ENCODE peak calls at places on chromosomes 16 and 17, in six cellular contexts. G, P, N, E, U and D are unnamed samples.

GRCh38 chr16:21684199-21684598 is 20.4 kb downstream of the OTOA start:
- DNase-seq in P (no peak), N (no peak), G (no peak), E (no peak), U (no peak), D (peak)

GRCh38 chr17:83154311-83155127 is 75.1 kb downstream of the METRNL start:
- DNase-seq in G (no peak), U (no peak), P (no peak), N (no peak), E (no peak), D (no peak)

GRCh38 chr17:19482571-19482970 is 51.1 kb upstream of the SLC47A1 start:
- DNase-seq in N (no peak), U (no peak), G (peak), P (no peak), E (no peak), D (no peak)

GRCh38 chr17:42827472-42827871 is 3.4 kb upstream of the BECN1 start:
- DNase-seq in P (no peak), G (no peak), N (no peak), U (no peak), E (no peak), D (no peak)

GRCh38 chr17:32191306-32191705 is 49.0 kb downstream of the RHOT1 start:
- DNase-seq in U (no peak), G (peak), P (no peak), N (no peak), E (no peak), D (no peak)

GRCh38 chr17:63694229-63694973 is 5.5 kb downstream of the LIMD2 start:
- DNase-seq in N (no peak), E (no peak), U (no peak), P (no peak), G (no peak), D (no peak)

GRCh38 chr16:75491876-75492275 is 3.4 kb downstream of the CHST6 start:
- DNase-seq in G (no peak), P (peak), E (no peak), N (no peak), U (no peak), D (no peak)

GRCh38 chr17:40448639-40449261 is 5.5 kb downstream of the IGFBP4 start:
- DNase-seq in E (peak), N (no peak), U (peak), G (no peak), P (no peak), D (no peak)

GRCh38 chr16:67169011-67169451 is 1.3 kb upstream of the NOL3 start:
- DNase-seq in E (peak), N (no peak), U (no peak), P (no peak), G (no peak), D (no peak)

GRCh38 chr16:67284699-67285646 is 5.6 kb downstream of the PLEKHG4 start:
- DNase-seq in U (peak), N (no peak), E (no peak), P (no peak), G (no peak), D (no peak)

GRCh38 chr17:41907633-41908539 is 10.9 kb downstream of the ACLY start:
- DNase-seq in U (no peak), G (peak), N (no peak), P (no peak), E (no peak), D (no peak)

GRCh38 chr17:59829217-59830006 is 63.3 kb downstream of the TUBD1 start:
- DNase-seq in N (peak), E (no peak), P (no peak), U (no peak), G (peak), D (no peak)

GRCh38 chr16:88461291-88462269 is 8.5 kb downstream of the ZFPM1 start:
- DNase-seq in N (no peak), G (no peak), U (peak), E (no peak), P (no peak), D (no peak)

GRCh38 chr17:70365098-70365583 is 195.8 kb downstream of the KCNJ2 start:
- DNase-seq in P (no peak), G (peak), N (no peak), U (no peak), E (no peak), D (no peak)

GRCh38 chr16:13193721-13194120 is 292.3 kb downstream of the SHISA9 start:
- DNase-seq in U (no peak), P (no peak), G (no peak), N (no peak), E (no peak), D (no peak)

GRCh38 chr17:42274812-42275526 is 1.2 kb downstream of the STAT5B start:
- DNase-seq in G (no peak), U (no peak), E (no peak), N (no peak), P (no peak), D (no peak)

GRCh38 chr16:2163211-2163881 is 7.8 kb downstream of the TRAF7 start:
- DNase-seq in P (no peak), G (no peak), U (peak), N (no peak), E (no peak), D (no peak)

GRCh38 chr17:78664476-78665384 is 87.5 kb upstream of the DNAH17 start:
- DNase-seq in U (no peak), E (no peak), G (no peak), P (no peak), N (no peak), D (no peak)

GRCh38 chr17:40027614-40028012 is 12.4 kb downstream of the CSF3 start:
- DNase-seq in U (no peak), E (no peak), P (no peak), G (no peak), N (no peak), D (no peak)

GRCh38 chr16:54648575-54648974 is 282.1 kb upstream of the IRX5 start:
- DNase-seq in P (no peak), G (no peak), U (no peak), E (no peak), N (no peak), D (no peak)

GRCh38 chr17:60158751-60159478 is 9.1 kb downstream of the CA4 start:
- DNase-seq in U (no peak), G (no peak), N (no peak), E (no peak), P (no peak), D (no peak)

GRCh38 chr17:30805944-30806456 is 18.5 kb downstream of the CRLF3 start:
- DNase-seq in U (no peak), G (no peak), P (no peak), N (no peak), E (no peak), D (no peak)
- TF ChIP-seq CTCF in U (no peak), G (peak), P (no peak), N (no peak), E (no peak), D (peak)

GRCh38 chr16:49281843-49282642 is 405 bp upstream of the CBLN1 start:
- DNase-seq in N (no peak), P (peak), G (peak), U (peak), E (peak), D (no peak)
- TF ChIP-seq CTCF in N (no peak), P (no peak), G (no peak), U (no peak), E (no peak), D (no peak)

DNA sequence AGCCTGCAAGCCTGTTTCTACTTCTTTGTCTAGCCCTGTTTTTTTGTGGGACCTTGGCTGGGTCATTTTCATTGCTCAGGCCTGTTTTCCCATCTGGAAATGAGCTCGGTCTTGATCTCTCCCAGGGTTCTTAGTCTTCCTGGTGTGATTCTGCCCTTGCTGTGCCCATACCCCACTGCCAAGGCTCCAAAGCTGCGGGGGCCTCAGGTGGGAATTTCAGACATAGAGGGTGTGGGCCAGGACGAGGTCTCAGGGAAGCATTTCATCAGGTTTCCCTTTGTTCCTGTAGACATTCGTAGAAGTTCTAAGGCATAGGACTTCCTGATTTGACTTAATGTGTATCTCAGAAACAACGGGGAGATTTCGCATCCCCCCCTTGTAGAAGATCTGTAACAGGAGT is 5.8 kb downstream of the MPRIP start:
- DNase-seq in P (no peak), N (no peak), G (no peak), U (peak), E (peak), D (no peak)
- TF ChIP-seq CTCF in P (no peak), N (no peak), G (no peak), U (no peak), E (no peak), D (no peak)

GRCh38 chr17:81806461-81807209 is 2.7 kb downstream of the GCGR start:
- DNase-seq in P (no peak), E (no peak), U (no peak), N (no peak), G (no peak), D (no peak)
- TF ChIP-seq CTCF in P (no peak), E (no peak), U (no peak), N (no peak), G (no peak), D (no peak)

GRCh38 chr17:28718990-28719433 is 773 bp upstream of the RPL23A start:
- DNase-seq in E (no peak), G (no peak), N (no peak), P (no peak), U (no peak), D (no peak)

GRCh38 chr17:28716740-28717577 is 709 bp downstream of the RAB34 start:
- DNase-seq in G (peak), U (no peak), P (peak), E (peak), N (no peak), D (no peak)

GRCh38 chr17:28715217-28715616 is 2.5 kb downstream of the RAB34 start:
- DNase-seq in P (no peak), U (no peak), E (no peak), G (no peak), N (no peak), D (no peak)

GRCh38 chr17:28718317-28718672 is 627 bp upstream of the RAB34 start:
- DNase-seq in P (peak), U (no peak), G (peak), E (no peak), N (no peak), D (no peak)

DNA sequence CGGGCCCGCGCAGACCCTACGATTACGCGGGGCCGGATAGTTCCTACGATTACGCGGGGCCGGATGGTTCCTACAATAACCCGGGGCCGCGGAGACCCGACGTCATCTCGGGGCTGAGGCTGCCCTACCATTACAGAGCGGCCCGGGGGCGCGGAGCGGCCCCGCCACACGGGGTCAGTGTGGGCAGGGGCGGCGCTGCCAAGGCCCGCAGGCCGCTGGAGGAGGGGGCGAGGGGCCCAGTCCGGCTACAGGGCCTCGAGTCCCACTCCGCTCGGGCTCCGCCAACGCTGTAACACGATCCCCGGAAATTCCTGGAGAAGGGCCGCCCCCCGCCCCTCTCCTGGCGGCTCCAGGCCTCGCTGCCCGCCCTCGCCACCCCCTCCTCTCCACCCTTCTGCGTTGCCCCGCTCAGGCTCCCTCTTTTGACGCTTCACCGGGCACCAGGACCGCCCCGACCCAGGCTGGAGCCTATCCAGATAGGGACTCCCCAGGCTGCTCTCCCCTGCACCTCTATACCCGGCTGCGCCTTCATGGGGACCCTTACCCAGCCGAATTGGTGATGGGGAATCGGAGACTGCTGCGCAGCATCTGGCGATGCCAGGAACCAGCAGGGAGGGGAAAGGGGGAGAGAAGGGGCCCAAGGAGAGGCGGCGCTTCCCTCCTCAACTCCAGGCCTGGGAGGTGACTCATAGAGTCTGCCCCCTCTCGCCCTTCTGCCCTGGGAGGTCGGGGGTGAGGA is at the start of gene RAB34:
- DNase-seq in G (peak), N (peak), P (peak), U (peak), E (peak), D (no peak)
- TF ChIP-seq CTCF in G (peak), N (peak), P (no peak), U (no peak), E (peak), D (no peak)

GRCh38 chr16:3690470-3690918 is 26.8 kb downstream of the TRAP1 start:
- DNase-seq in N (peak), G (peak), E (peak), U (peak), P (peak), D (peak)

GRCh38 chr16:3689731-3690130 is 27.6 kb downstream of the TRAP1 start:
- DNase-seq in P (no peak), N (no peak), U (no peak), E (no peak), G (peak), D (no peak)

GRCh38 chr16:3691778-3692177 is 25.5 kb downstream of the TRAP1 start:
- DNase-seq in P (no peak), N (no peak), G (peak), U (no peak), E (no peak), D (no peak)

GRCh38 chr16:3687792-3688191 is 29.5 kb downstream of the TRAP1 start:
- DNase-seq in G (no peak), N (no peak), E (no peak), P (no peak), U (no peak), D (no peak)

DNA sequence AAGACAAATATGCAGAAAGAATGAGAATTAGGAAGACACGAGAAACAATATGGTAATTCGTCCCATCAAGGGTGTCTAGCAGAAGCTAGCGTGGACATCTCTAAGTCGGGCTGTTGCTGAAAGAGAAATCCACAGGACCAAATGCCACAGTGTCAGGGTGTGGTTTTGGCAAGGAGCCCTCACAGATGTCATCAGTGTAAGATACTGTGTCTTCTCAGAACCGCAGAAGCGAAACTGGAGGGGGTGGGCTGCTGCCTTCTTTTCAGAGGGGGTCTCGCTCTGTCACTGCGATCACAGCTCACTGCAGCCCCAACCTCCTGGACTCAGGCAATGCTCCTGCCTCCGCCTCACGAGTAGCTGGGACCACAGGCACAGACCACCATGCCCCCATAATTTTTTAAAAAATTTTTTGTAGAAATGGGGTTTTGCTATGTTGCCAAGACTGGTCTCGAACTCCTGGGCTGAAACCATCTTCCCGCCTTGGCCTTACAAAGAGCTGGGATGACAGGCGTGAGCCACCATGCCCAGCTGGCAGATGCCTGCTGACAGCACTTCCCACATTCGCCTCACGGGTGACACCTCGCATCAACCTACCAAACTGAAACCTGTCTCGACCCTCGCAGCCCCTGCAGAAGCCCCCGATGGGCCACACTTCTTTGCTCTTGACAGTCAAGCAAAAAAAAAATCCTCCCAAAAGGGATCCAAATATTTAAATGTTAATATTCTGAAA is 26.2 kb downstream of the TRAP1 start:
- DNase-seq in U (no peak), G (peak), P (no peak), E (no peak), N (no peak), D (no peak)
- TF ChIP-seq CTCF in U (no peak), G (peak), P (no peak), E (no peak), N (peak), D (no peak)